ENCODE peak calls at places on chromosome 19, in five cellular contexts. One of them, this sample, is unnamed.

GRCh38 chr19:16836115-16836905 is 7.1 kb downstream of the SIN3B start:
- DNase-seq in myocyte: no peak
- DNase-seq in amniotic stem cell: no peak
- DNase-seq in GM23248: peak; percentile 14
- DNase-seq in Karpas-422: no peak
- DNase-seq in this sample: no peak

GRCh38 chr19:50465986-50466771 is 10.1 kb upstream of the EMC10 start:
- DNase-seq in myocyte: peak; percentile 97
- DNase-seq in amniotic stem cell: no peak
- DNase-seq in GM23248: peak; percentile 30
- DNase-seq in Karpas-422: no peak
- DNase-seq in this sample: no peak

GRCh38 chr19:13842294-13843103 is 34.4 kb upstream of the NANOS3 start:
- DNase-seq in myocyte: peak; percentile 85
- DNase-seq in amniotic stem cell: no peak
- DNase-seq in GM23248: peak; percentile 86
- DNase-seq in Karpas-422: peak; percentile 65
- DNase-seq in this sample: no peak

GRCh38 chr19:13983213-13983889 is 22.8 kb downstream of the RFX1 start:
- DNase-seq in myocyte: no peak
- DNase-seq in amniotic stem cell: no peak
- DNase-seq in GM23248: no peak
- DNase-seq in Karpas-422: no peak
- DNase-seq in this sample: no peak

GRCh38 chr19:10797078-10797477 is 38.9 kb downstream of the TMED1 start:
- DNase-seq in myocyte: no peak
- DNase-seq in amniotic stem cell: no peak
- DNase-seq in GM23248: no peak
- DNase-seq in Karpas-422: no peak
- DNase-seq in this sample: no peak

GRCh38 chr19:46221981-46222610 is 7.4 kb upstream of the IGFL1 start:
- DNase-seq in myocyte: peak; percentile 92
- DNase-seq in amniotic stem cell: peak; percentile 9
- DNase-seq in GM23248: peak; percentile 90
- DNase-seq in Karpas-422: no peak
- DNase-seq in this sample: no peak

GRCh38 chr19:3003046-3003445 is 25.7 kb downstream of the TLE6 start:
- DNase-seq in myocyte: no peak
- DNase-seq in amniotic stem cell: no peak
- DNase-seq in GM23248: no peak
- DNase-seq in Karpas-422: no peak
- DNase-seq in this sample: no peak

GRCh38 chr19:35085947-35086346 is 29.7 kb upstream of the FXYD3 start:
- DNase-seq in myocyte: no peak
- DNase-seq in amniotic stem cell: no peak
- DNase-seq in GM23248: no peak
- DNase-seq in Karpas-422: peak; percentile 93
- DNase-seq in this sample: no peak

GRCh38 chr19:45996933-45997332 is 1.7 kb downstream of the CCDC61 start:
- DNase-seq in myocyte: no peak
- DNase-seq in amniotic stem cell: no peak
- DNase-seq in GM23248: no peak
- DNase-seq in Karpas-422: no peak
- DNase-seq in this sample: no peak

GRCh38 chr19:51501594-51502263 is at the start of gene SIGLEC12:
- DNase-seq in myocyte: no peak
- DNase-seq in amniotic stem cell: no peak
- DNase-seq in GM23248: no peak
- DNase-seq in Karpas-422: no peak
- DNase-seq in this sample: no peak

GRCh38 chr19:38032151-38032550 is 125.1 kb downstream of the SIPA1L3 start:
- DNase-seq in myocyte: no peak
- DNase-seq in amniotic stem cell: no peak
- DNase-seq in GM23248: peak; percentile 30
- DNase-seq in Karpas-422: no peak
- DNase-seq in this sample: no peak

GRCh38 chr19:51721905-51722304 is 1.9 kb downstream of the HAS1 start:
- DNase-seq in myocyte: no peak
- DNase-seq in amniotic stem cell: no peak
- DNase-seq in GM23248: no peak
- DNase-seq in Karpas-422: peak; percentile 91
- DNase-seq in this sample: no peak

GRCh38 chr19:15555759-15556633 is 47.7 kb downstream of the CYP4F22 start:
- DNase-seq in myocyte: peak; percentile 81
- DNase-seq in amniotic stem cell: peak; percentile 83
- DNase-seq in GM23248: peak; percentile 98
- DNase-seq in Karpas-422: peak; percentile 96
- DNase-seq in this sample: peak; percentile 96

GRCh38 chr19:35251456-35251855 is 2.7 kb downstream of the LSR start:
- DNase-seq in myocyte: no peak
- DNase-seq in amniotic stem cell: no peak
- DNase-seq in GM23248: no peak
- DNase-seq in Karpas-422: no peak
- DNase-seq in this sample: no peak

GRCh38 chr19:13430790-13431582 is 75.3 kb downstream of the CACNA1A start:
- DNase-seq in myocyte: peak; percentile 35
- DNase-seq in amniotic stem cell: peak; percentile 17
- DNase-seq in GM23248: peak; percentile 76
- DNase-seq in Karpas-422: peak; percentile 82
- DNase-seq in this sample: no peak

GRCh38 chr19:19595171-19595701 is 23.3 kb downstream of the PBX4 start:
- DNase-seq in myocyte: no peak
- DNase-seq in amniotic stem cell: no peak
- DNase-seq in GM23248: peak; percentile 62
- DNase-seq in Karpas-422: no peak
- DNase-seq in this sample: no peak

This sample was measured in mesenteric fat pad.